ENCODE peak calls at places on chromosome 14, in four cellular contexts. X is neural crest cell, M is epithelial cell of proximal tubule, L is A549. N is an unnamed sample.

GRCh38 chr14:92633274-92633616 is 115.2 kb downstream of the LGMN start:
- DNase-seq in X (no peak), L (no peak), M (no peak), N (no peak)

GRCh38 chr14:73059326-73059725 is 992 bp downstream of the RBM25 start:
- DNase-seq in X (no peak), M (no peak), L (peak), N (no peak)

GRCh38 chr14:54166049-54166950 is 209.7 kb upstream of the BMP4 start:
- DNase-seq in M (no peak), X (no peak), L (no peak), N (no peak)

GRCh38 chr14:26276757-26277156 is 321.1 kb downstream of the NOVA1 start:
- DNase-seq in X (peak), M (no peak), L (no peak), N (no peak)

GRCh38 chr14:97350415-97350814 is 553.2 kb downstream of the VRK1 start:
- DNase-seq in M (no peak), X (no peak), L (no peak), N (no peak)

GRCh38 chr14:93059260-93059659 is 56.5 kb downstream of the ITPK1 start:
- DNase-seq in X (no peak), M (no peak), L (no peak), N (no peak)

GRCh38 chr14:98742001-98742400 is 530.0 kb downstream of the BCL11B start:
- DNase-seq in M (no peak), X (no peak), L (no peak), N (no peak)

GRCh38 chr14:66401447-66402095 is 84.6 kb upstream of the CCDC196 start:
- DNase-seq in M (no peak), X (no peak), L (no peak), N (no peak)

GRCh38 chr14:85529803-85530574 is at the start of gene FLRT2:
- DNase-seq in X (peak), L (peak), M (no peak), N (no peak)

GRCh38 chr14:96746101-96746500 is 51.1 kb upstream of the VRK1 start:
- DNase-seq in X (no peak), M (no peak), L (no peak), N (no peak)

GRCh38 chr14:54812661-54813060 is 90.0 kb downstream of the GCH1 start:
- DNase-seq in M (no peak), L (no peak), X (no peak), N (no peak)

GRCh38 chr14:58107947-58108552 is 44.0 kb downstream of the ARMH4 start:
- DNase-seq in X (peak), M (peak), L (peak), N (peak)

GRCh38 chr14:94474581-94475031 is 1.4 kb downstream of the SERPINA9 start:
- DNase-seq in M (no peak), L (no peak), X (no peak), N (peak)

GRCh38 chr14:103849151-103850013 is 2.0 kb upstream of the PPP1R13B start:
- DNase-seq in X (no peak), M (no peak), L (no peak), N (no peak)

GRCh38 chr14:88326352-88327103 is 3.5 kb upstream of the KCNK10 start:
- DNase-seq in X (no peak), L (no peak), M (no peak), N (no peak)

GRCh38 chr14:58873228-58873953 is 235.6 kb downstream of the DACT1 start:
- DNase-seq in M (no peak), L (no peak), X (no peak), N (no peak)

GRCh38 chr14:75781096-75781495 is 120.0 kb downstream of the TTLL5 start:
- DNase-seq in M (no peak), X (no peak), L (no peak), N (no peak)

GRCh38 chr14:105162374-105162979 is 6.1 kb downstream of the JAG2 start:
- DNase-seq in L (no peak), X (no peak), M (no peak), N (no peak)

GRCh38 chr14:59882957-59883356 is 12.4 kb upstream of the RTN1 start:
- DNase-seq in L (no peak), M (no peak), X (no peak), N (no peak)
- TF ChIP-seq CTCF in L (no peak), M (peak), X (peak), N (peak)

DNA sequence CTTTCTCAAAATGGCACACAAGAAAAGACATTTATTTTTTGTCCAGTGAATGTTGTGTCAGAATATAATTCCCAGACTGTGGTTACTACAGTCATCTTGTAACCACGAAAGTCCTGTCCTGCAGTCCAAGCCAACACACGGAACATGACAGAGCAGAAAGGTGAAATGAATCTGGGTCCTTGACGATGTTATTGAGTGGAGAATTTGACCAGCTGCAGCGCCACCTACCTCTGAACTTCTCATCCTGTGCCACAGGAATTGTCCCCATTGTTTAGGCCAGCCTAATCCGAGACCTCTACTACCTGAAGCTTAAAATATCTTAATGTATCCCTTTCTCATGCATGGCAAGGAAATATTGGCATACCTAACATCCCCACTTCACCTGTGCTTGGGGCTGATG is 64.1 kb upstream of the OTX2 start:
- DNase-seq in X (peak), M (no peak), L (peak), N (no peak)
- TF ChIP-seq CTCF in X (peak), M (peak), L (peak), N (no peak)

GRCh38 chr14:51369814-51370213 is 129.8 kb downstream of the TMX1 start:
- DNase-seq in M (no peak), L (no peak), X (no peak), N (no peak)
- TF ChIP-seq CTCF in M (peak), L (peak), X (peak), N (no peak)

GRCh38 chr14:23894687-23895419 is 58.7 kb upstream of the DHRS4 start:
- DNase-seq in M (no peak), L (no peak), X (no peak), N (no peak)

GRCh38 chr14:23899788-23900187 is 53.8 kb upstream of the DHRS4 start:
- DNase-seq in M (no peak), X (no peak), L (no peak), N (no peak)

GRCh38 chr14:23895480-23895879 is 58.1 kb upstream of the DHRS4 start:
- DNase-seq in M (no peak), L (no peak), X (no peak), N (no peak)
- TF ChIP-seq CTCF in M (peak), L (peak), X (no peak), N (no peak)

GRCh38 chr14:35367056-35367372 is 37.5 kb downstream of the NFKBIA start:
- DNase-seq in X (no peak), M (no peak), L (no peak), N (no peak)

GRCh38 chr14:35366048-35366428 is 38.5 kb downstream of the NFKBIA start:
- DNase-seq in M (no peak), L (no peak), X (no peak), N (no peak)

GRCh38 chr14:35368139-35368460 is 36.4 kb downstream of the NFKBIA start:
- DNase-seq in M (no peak), L (no peak), X (no peak), N (no peak)

GRCh38 chr14:35365130-35366047 is 39.2 kb downstream of the NFKBIA start:
- DNase-seq in L (peak), X (no peak), M (peak), N (no peak)

GRCh38 chr14:35366521-35366976 is 38.0 kb downstream of the NFKBIA start:
- DNase-seq in L (no peak), M (no peak), X (no peak), N (no peak)
- TF ChIP-seq CTCF in L (no peak), M (no peak), X (no peak), N (no peak)